ENCODE peak calls at places on chromosomes 3 and 15, in four cellular contexts. One of them, this sample, is unnamed.

GRCh38 chr3:119352863-119353527 is 58.8 kb downstream of the ARHGAP31 start:
- DNase-seq in AG10803: peak
- DNase-seq in NCI-H345: no peak
- DNase-seq in HepG2: peak
- DNase-seq in this sample: peak

GRCh38 chr3:14158370-14158769 is 20.0 kb downstream of the XPC start:
- DNase-seq in NCI-H345: no peak
- DNase-seq in AG10803: no peak
- DNase-seq in HepG2: no peak
- DNase-seq in this sample: no peak

GRCh38 chr15:92787116-92787515 is 113.0 kb upstream of the CHD2 start:
- DNase-seq in HepG2: no peak
- DNase-seq in NCI-H345: no peak
- DNase-seq in AG10803: no peak
- DNase-seq in this sample: no peak

GRCh38 chr3:126127452-126127851 is 43.5 kb upstream of the SLC41A3 start:
- DNase-seq in AG10803: no peak
- DNase-seq in NCI-H345: no peak
- DNase-seq in HepG2: no peak
- DNase-seq in this sample: no peak

GRCh38 chr3:18046131-18046530 is 303.7 kb upstream of the TBC1D5 start:
- DNase-seq in AG10803: peak
- DNase-seq in NCI-H345: no peak
- DNase-seq in HepG2: no peak
- DNase-seq in this sample: no peak

GRCh38 chr3:47932431-47932830 is 83.8 kb downstream of the MAP4 start:
- DNase-seq in HepG2: no peak
- DNase-seq in AG10803: peak
- DNase-seq in NCI-H345: no peak
- DNase-seq in this sample: peak

GRCh38 chr15:89413877-89414276 is 79.3 kb upstream of the POLG start:
- DNase-seq in NCI-H345: no peak
- DNase-seq in HepG2: no peak
- DNase-seq in AG10803: no peak
- DNase-seq in this sample: no peak

GRCh38 chr15:80840173-80841130 is 61.3 kb downstream of the CEMIP start:
- DNase-seq in NCI-H345: no peak
- DNase-seq in AG10803: no peak
- DNase-seq in HepG2: peak
- DNase-seq in this sample: no peak

GRCh38 chr15:70111203-70112017 is 13.7 kb upstream of the TLE3 start:
- DNase-seq in NCI-H345: peak
- DNase-seq in HepG2: no peak
- DNase-seq in AG10803: peak
- DNase-seq in this sample: peak

GRCh38 chr15:31300208-31300661 is 26.4 kb upstream of the KLF13 start:
- DNase-seq in NCI-H345: no peak
- DNase-seq in AG10803: no peak
- DNase-seq in HepG2: no peak
- DNase-seq in this sample: no peak

GRCh38 chr3:128060473-128061381 is 8.5 kb downstream of the SEC61A1 start:
- DNase-seq in AG10803: peak
- DNase-seq in HepG2: no peak
- DNase-seq in NCI-H345: no peak
- DNase-seq in this sample: peak

GRCh38 chr15:69193948-69194827 is 33.8 kb downstream of the GLCE start:
- DNase-seq in HepG2: no peak
- DNase-seq in NCI-H345: no peak
- DNase-seq in AG10803: peak
- DNase-seq in this sample: peak

This sample was measured in astrocyte.